ENCODE peak calls at places on chromosome 6, in four cellular contexts. R is IMR-90; P is colonic mucosa; E is effector memory CD4-positive, alpha-beta T cell. L is an unnamed sample. For H3K9me3 and H3K36me3, the result is how much of the 10 kb centered on the place peaks cover.

GRCh38 chr6:5096482-5096881 is 11.3 kb downstream of the PPP1R3G start:
- DNase-seq in R (no peak), P (no peak), E (no peak), L (no peak)

GRCh38 chr6:121603486-121603885 is 168.0 kb downstream of the GJA1 start:
- DNase-seq in R (no peak), P (no peak), E (no peak), L (no peak)

GRCh38 chr6:139436521-139437348 is 62.3 kb upstream of the CITED2 start:
- DNase-seq in R (no peak), P (no peak), E (no peak), L (no peak)

GRCh38 chr6:3742076-3742425 is 9.5 kb downstream of the PXDC1 start:
- DNase-seq in R (no peak), P (no peak), E (no peak), L (no peak)

GRCh38 chr6:31037169-31037568 is 26.9 kb downstream of the MUC22 start:
- DNase-seq in R (no peak), P (no peak), E (no peak), L (no peak)

GRCh38 chr6:32436995-32437836 is 2.5 kb upstream of the HLA-DRA start:
- DNase-seq in R (peak), P (no peak), E (no peak), L (no peak)

GRCh38 chr6:13687917-13688351 is 23.7 kb downstream of the RANBP9 start:
- DNase-seq in R (no peak), P (no peak), E (peak), L (no peak)

GRCh38 chr6:88609973-88610372 is 353.4 kb downstream of the RNGTT start:
- DNase-seq in R (no peak), P (no peak), E (no peak), L (no peak)

GRCh38 chr6:28597924-28598323 is 72.2 kb downstream of the GPX5 start:
- DNase-seq in R (no peak), P (no peak), E (no peak), L (no peak)

GRCh38 chr6:116115781-116116180 is 10.2 kb downstream of the COL10A1 start:
- DNase-seq in R (no peak), P (no peak), E (no peak), L (no peak)

GRCh38 chr6:142773324-142773723 is 171.7 kb downstream of the HIVEP2 start:
- DNase-seq in R (no peak), P (no peak), E (no peak), L (no peak)

GRCh38 chr6:81894788-81895221 is 142.3 kb upstream of the TENT5A start:
- DNase-seq in R (peak), P (no peak), E (no peak), L (no peak)

GRCh38 chr6:136920858-136921520 is 1.1 kb upstream of the SLC35D3 start:
- DNase-seq in R (no peak), P (peak), E (no peak), L (peak)

GRCh38 chr6:3208096-3208774 is 19.2 kb downstream of the TUBB2B start:
- DNase-seq in R (peak), P (no peak), E (no peak), L (no peak)

GRCh38 chr6:20746024-20746423 is 211.8 kb downstream of the CDKAL1 start:
- DNase-seq in R (no peak), P (no peak), E (no peak), L (no peak)

GRCh38 chr6:169858293-169858934 is 107.0 kb downstream of the ERMARD start:
- DNase-seq in R (no peak), P (peak), E (no peak), L (no peak)

GRCh38 chr6:136662347-136663237 is 112.4 kb upstream of the MAP7 start:
- DNase-seq in R (no peak), P (no peak), E (no peak), L (no peak)

GRCh38 chr6:138434915-138435314 is 30.9 kb downstream of the HEBP2 start:
- DNase-seq in R (no peak), P (no peak), E (no peak), L (no peak)

GRCh38 chr6:36249010-36249409 is 20.9 kb upstream of the PNPLA1 start:
- DNase-seq in R (peak), P (no peak), E (no peak), L (no peak)

GRCh38 chr6:137870744-137871247 is 3.7 kb downstream of the TNFAIP3 start:
- DNase-seq in R (peak), P (no peak), E (no peak), L (no peak)

GRCh38 chr6:107173779-107174178 is 58.5 kb upstream of the BEND3 start:
- DNase-seq in R (peak), P (no peak), E (no peak), L (no peak)

GRCh38 chr6:166736606-166737005 is 109.6 kb upstream of the RPS6KA2 start:
- DNase-seq in R (peak), P (no peak), E (no peak), L (no peak)

GRCh38 chr6:75275067-75275466 is 9.5 kb downstream of the TMEM30A start:
- DNase-seq in R (peak), P (no peak), E (no peak), L (no peak)

GRCh38 chr6:147900191-147900830 is 391.8 kb downstream of the SAMD5 start:
- DNase-seq in R (peak), P (no peak), E (no peak), L (no peak)

GRCh38 chr6:108946695-108947094 is 98.5 kb downstream of the ARMC2 start:
- DNase-seq in R (peak), P (no peak), E (no peak), L (no peak)

GRCh38 chr6:154267508-154268106 is 89.0 kb downstream of the IPCEF1 start:
- DNase-seq in R (no peak), P (no peak), E (no peak), L (no peak)

GRCh38 chr6:25882066-25882496 is 8.0 kb upstream of the SLC17A3 start:
- DNase-seq in R (no peak), P (peak), E (no peak), L (peak)

GRCh38 chr6:82506526-82506925 is 142.9 kb downstream of the TPBG start:
- DNase-seq in R (no peak), P (no peak), E (no peak), L (no peak)

GRCh38 chr6:119980802-119981201 is 631.2 kb upstream of the MAN1A1 start:
- DNase-seq in R (no peak), P (no peak), E (no peak), L (no peak)

GRCh38 chr6:122657601-122658000 is 47.4 kb downstream of the PKIB start:
- DNase-seq in R (peak), P (no peak), E (no peak), L (peak)

GRCh38 chr6:167795874-167796667 is 30.6 kb upstream of the AFDN start:
- DNase-seq in R (no peak), P (peak), E (no peak), L (peak)

GRCh38 chr6:133340557-133340956 is 99.4 kb downstream of the EYA4 start:
- DNase-seq in R (peak), P (no peak), E (no peak), L (no peak)

GRCh38 chr6:143337201-143337949 is 113.1 kb downstream of the ADAT2 start:
- DNase-seq in R (peak), P (peak), E (peak), L (peak)

GRCh38 chr6:100719883-100720682 is 161.0 kb downstream of the ASCC3 start:
- DNase-seq in R (peak), P (no peak), E (no peak), L (peak)

GRCh38 chr6:28693751-28694443 is 168.2 kb downstream of the GPX5 start:
- DNase-seq in R (no peak), P (no peak), E (no peak), L (no peak)

GRCh38 chr6:16805190-16805860 is 44.1 kb upstream of the ATXN1 start:
- DNase-seq in R (no peak), P (no peak), E (no peak), L (no peak)

GRCh38 chr6:16802071-16802470 is 40.8 kb upstream of the ATXN1 start:
- DNase-seq in R (peak), P (no peak), E (no peak), L (no peak)

GRCh38 chr6:16804515-16805161 is 43.4 kb upstream of the ATXN1 start:
- DNase-seq in R (no peak), P (no peak), E (no peak), L (no peak)

GRCh38 chr6:16804007-16804303 is 42.7 kb upstream of the ATXN1 start:
- DNase-seq in R (no peak), P (no peak), E (no peak), L (no peak)

DNA sequence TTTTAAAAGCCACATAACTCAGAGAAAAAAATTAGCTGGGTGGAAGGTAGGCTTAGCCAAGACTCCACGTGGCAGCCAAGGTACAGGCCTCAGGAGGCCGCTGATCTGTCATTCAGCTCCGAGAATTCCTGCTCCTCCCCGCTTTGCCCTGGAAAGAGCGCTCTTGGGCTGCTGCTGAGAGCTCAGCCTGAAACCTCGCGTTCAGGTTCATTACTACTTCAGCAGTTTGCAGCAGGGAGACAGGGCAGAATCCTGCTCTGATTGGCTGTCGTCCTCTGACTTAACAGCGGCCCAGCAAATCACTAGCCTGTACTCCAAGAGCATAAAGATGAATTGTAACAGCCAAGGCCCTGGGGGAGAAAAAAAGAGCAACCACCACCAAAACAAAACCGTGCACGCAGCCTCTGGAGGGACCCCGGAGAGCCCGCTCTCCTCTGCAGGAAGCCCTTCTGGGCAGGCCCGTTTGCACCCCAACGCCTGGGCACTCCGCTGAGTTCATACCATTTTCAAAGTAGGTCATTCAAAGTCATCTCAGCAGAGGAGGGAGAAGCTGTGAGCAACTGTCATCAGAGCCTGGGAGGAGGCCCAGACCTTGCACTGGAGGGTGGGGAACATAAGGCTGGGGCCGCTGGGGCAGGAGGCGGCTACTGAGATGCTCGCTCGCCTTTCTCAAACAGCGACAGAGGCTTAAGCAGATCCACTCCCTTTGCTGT is 42.2 kb upstream of the ATXN1 start:
- DNase-seq in R (peak), P (peak), E (no peak), L (no peak)
- H3K4me3 ChIP-seq in R (no peak), P (peak), E (no peak), L (no peak)

GRCh38 chr6:165159459-165159858 is 149.9 kb downstream of the C6orf118 start:
- DNase-seq in R (no peak), P (no peak), E (no peak), L (no peak)
- H3K9me3 ChIP-seq in R (under half), P (under half), E (under half), L (under half)

DNA sequence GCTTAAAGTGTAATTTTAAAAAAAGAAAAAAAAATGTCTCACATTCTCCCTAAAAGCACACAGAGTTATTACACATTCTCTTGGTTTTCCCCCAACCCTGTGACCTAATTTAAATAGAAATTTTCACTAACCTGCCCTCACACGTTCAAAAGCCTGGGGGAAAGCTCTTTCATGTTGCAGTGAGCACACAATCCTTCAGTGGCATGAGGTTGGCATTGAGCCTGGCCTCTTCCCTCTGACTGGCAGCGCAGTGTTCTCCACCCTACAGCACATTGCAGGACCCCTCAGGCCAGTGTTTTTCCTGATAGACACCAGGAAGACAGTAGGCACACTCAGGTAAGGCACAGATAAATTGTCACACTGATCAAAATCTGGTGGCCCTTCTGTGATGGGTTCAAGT is 34.1 kb downstream of the TNFRSF21 start:
- DNase-seq in R (no peak), P (no peak), E (no peak), L (no peak)
- H3K36me3 ChIP-seq in R (under half), P (under half), E (under half), L (under half)

GRCh38 chr6:159422041-159422984 is 253.1 kb downstream of the FNDC1 start:
- DNase-seq in R (no peak), P (no peak), E (no peak), L (no peak)
- H3K4me3 ChIP-seq in R (no peak), P (no peak), E (no peak), L (no peak)

GRCh38 chr6:8114956-8115355 is 12.6 kb upstream of the EEF1E1 start:
- DNase-seq in R (no peak), P (no peak), E (no peak), L (no peak)
- H3K9me3 ChIP-seq in R (under half), P (under half), E (under half), L (under half)